ENCODE peak calls at places on chromosomes 1 and 21, in six cellular contexts. F, H, G, V, S and Y are unnamed samples.
A peak's percentile ranks its signal among the peaks of the same experiment; 100 is the strongest.

GRCh38 chr1:167127236-167127635 is 33.4 kb downstream of the STYXL2 start:
- DNase-seq in F (no peak), H (no peak), G (no peak), V (peak; percentile 62), S (no peak), Y (no peak)

GRCh38 chr1:219778793-219779369 is 149.5 kb downstream of the SLC30A10 start:
- DNase-seq in F (no peak), H (no peak), G (no peak), V (no peak), S (no peak), Y (no peak)

GRCh38 chr1:20343149-20343936 is 52.7 kb downstream of the VWA5B1 start:
- DNase-seq in F (peak; percentile 76), H (no peak), G (no peak), V (no peak), S (no peak), Y (peak; percentile 33)

GRCh38 chr1:205504311-205505075 is at the start of gene CDK18:
- DNase-seq in F (peak; percentile 80), H (peak; percentile 91), G (peak; percentile 86), V (no peak), S (no peak), Y (peak; percentile 77)

GRCh38 chr1:232617237-232617636 is 12.7 kb downstream of the SIPA1L2 start:
- DNase-seq in F (no peak), H (no peak), G (no peak), V (no peak), S (no peak), Y (no peak)

GRCh38 chr1:92934395-92935378 is 26.6 kb downstream of the DIPK1A start:
- DNase-seq in F (peak; percentile 44), H (peak; percentile 24), G (peak; percentile 15), V (no peak), S (no peak), Y (peak; percentile 79)

GRCh38 chr1:2124446-2125198 is 70.0 kb downstream of the FAAP20 start:
- DNase-seq in F (no peak), H (no peak), G (no peak), V (no peak), S (no peak), Y (peak; percentile 85)

GRCh38 chr1:11479375-11479979 is 522 bp downstream of the DISP3 start:
- DNase-seq in F (no peak), H (no peak), G (no peak), V (no peak), S (no peak), Y (no peak)

GRCh38 chr1:246638941-246639655 is 72.8 kb downstream of the CNST start:
- DNase-seq in F (no peak), H (no peak), G (no peak), V (no peak), S (no peak), Y (no peak)

GRCh38 chr1:160739098-160739511 is at the start of gene SLAMF7:
- DNase-seq in F (no peak), H (peak; percentile 42), G (no peak), V (no peak), S (peak; percentile 81), Y (no peak)

GRCh38 chr1:91024501-91025119 is 2.8 kb upstream of the ZNF644 start:
- DNase-seq in F (no peak), H (no peak), G (no peak), V (no peak), S (no peak), Y (no peak)

GRCh38 chr1:112722601-112723510 is 7.7 kb upstream of the PPM1J start:
- DNase-seq in F (no peak), H (no peak), G (no peak), V (no peak), S (no peak), Y (no peak)

GRCh38 chr1:149883598-149884247 is 15.6 kb upstream of the BOLA1 start:
- DNase-seq in F (no peak), H (no peak), G (no peak), V (no peak), S (no peak), Y (no peak)

GRCh38 chr21:18253252-18253651 is 8.6 kb downstream of the CHODL start:
- DNase-seq in F (no peak), H (no peak), G (no peak), V (no peak), S (no peak), Y (no peak)

GRCh38 chr1:16082283-16083038 is 9.0 kb upstream of the FAM131C start:
- DNase-seq in F (peak; percentile 78), H (peak; percentile 82), G (peak; percentile 52), V (no peak), S (no peak), Y (peak; percentile 71)

GRCh38 chr1:42952353-42953001 is 6.2 kb downstream of the SLC2A1 start:
- DNase-seq in F (no peak), H (peak; percentile 46), G (no peak), V (no peak), S (no peak), Y (no peak)

GRCh38 chr1:109740615-109741373 is at the start of gene GSTM3:
- DNase-seq in F (no peak), H (no peak), G (no peak), V (no peak), S (no peak), Y (no peak)

DNA sequence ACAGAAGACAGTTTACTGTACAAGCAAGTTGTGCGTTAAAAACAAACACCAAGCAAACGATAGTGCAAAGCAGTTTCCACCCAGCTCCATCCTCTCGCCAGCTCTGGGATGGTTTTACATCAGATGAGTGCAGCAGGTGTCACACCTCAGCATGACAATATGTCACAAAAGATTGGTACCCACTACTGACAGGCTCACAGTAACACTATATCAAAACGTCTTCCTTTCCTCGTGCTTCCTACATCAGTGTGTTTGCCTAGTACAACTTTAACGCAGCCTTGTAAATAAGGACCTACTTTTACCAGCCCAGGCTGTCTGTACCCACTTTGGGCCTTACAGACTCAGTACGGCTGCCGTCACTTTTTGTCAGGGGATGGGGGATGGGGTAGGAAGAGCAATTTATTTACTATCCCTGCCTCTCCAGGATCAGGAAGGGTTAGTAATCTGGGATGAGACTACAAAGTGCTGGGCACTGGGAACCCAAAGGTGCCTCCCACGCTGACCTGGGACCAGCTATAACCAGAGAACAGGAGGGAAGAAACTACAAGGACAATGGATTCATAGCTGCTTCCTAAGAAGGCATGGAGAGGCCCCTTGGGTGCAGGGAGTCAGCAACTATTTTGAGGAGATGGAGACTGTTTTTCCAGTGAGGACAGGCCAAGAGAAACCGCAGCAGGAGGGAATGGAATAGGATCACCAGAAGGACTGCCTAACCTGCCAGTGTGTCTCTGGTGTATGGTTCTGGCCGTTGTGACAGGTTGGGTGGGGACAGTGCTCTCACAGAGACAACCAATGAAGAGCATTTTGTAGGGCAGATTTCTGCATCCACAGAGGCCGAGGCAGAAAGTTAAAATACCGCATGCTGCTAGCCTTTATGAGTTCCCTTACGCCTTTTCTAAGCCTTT is 30.2 kb downstream of the RUNX3 start:
- DNase-seq in F (no peak), H (peak; percentile 4), G (no peak), V (no peak), S (no peak), Y (peak; percentile 24)
- TF ChIP-seq POLR2A in F (no peak), H (no peak), G (no peak), V (no peak), S (peak; percentile 77), Y (no peak)

GRCh38 chr1:147904726-147905125 is 2.1 kb downstream of the GJA8 start:
- DNase-seq in F (no peak), H (no peak), G (no peak), V (no peak), S (no peak), Y (no peak)
- H3K27ac ChIP-seq in F (no peak overlapping the region), H (no peak overlapping the region), G (no peak overlapping the region), V (no peak overlapping the region), S (no peak overlapping the region), Y (no peak overlapping the region)

GRCh38 chr1:50702395-50702794 is 257.7 kb downstream of the FAF1 start:
- DNase-seq in F (no peak), H (no peak), G (no peak), V (no peak), S (no peak), Y (no peak)
- H3K4me1 ChIP-seq in F (no peaks in the 10 kb centered on the region), H (peaks cover 7% of the 10 kb centered on the region), G (no peaks in the 10 kb centered on the region), V (peaks cover 19% of the 10 kb centered on the region), S (no peaks in the 10 kb centered on the region), Y (peaks cover 6% of the 10 kb centered on the region)

GRCh38 chr21:41509206-41509496 is 1.2 kb upstream of the TMPRSS2 start:
- DNase-seq in F (no peak), H (no peak), G (no peak), V (no peak), S (no peak), Y (no peak)

GRCh38 chr21:41508415-41509205 is 652 bp upstream of the TMPRSS2 start:
- DNase-seq in F (no peak), H (no peak), G (no peak), V (no peak), S (no peak), Y (no peak)

GRCh38 chr21:41506005-41506404 is 2.0 kb downstream of the TMPRSS2 start:
- DNase-seq in F (no peak), H (no peak), G (no peak), V (no peak), S (no peak), Y (no peak)

GRCh38 chr21:41506526-41507520 is 1.1 kb downstream of the TMPRSS2 start:
- DNase-seq in F (no peak), H (peak; percentile 56), G (no peak), V (no peak), S (no peak), Y (no peak)

GRCh38 chr21:41507521-41508414 is at the start of gene TMPRSS2:
- DNase-seq in F (no peak), H (peak; percentile 90), G (peak; percentile 83), V (no peak), S (no peak), Y (no peak)
- TF ChIP-seq POLR2A in F (no peak), H (peak; percentile 88), G (peak; percentile 73), V (no peak), S (no peak), Y (no peak)

DNA sequence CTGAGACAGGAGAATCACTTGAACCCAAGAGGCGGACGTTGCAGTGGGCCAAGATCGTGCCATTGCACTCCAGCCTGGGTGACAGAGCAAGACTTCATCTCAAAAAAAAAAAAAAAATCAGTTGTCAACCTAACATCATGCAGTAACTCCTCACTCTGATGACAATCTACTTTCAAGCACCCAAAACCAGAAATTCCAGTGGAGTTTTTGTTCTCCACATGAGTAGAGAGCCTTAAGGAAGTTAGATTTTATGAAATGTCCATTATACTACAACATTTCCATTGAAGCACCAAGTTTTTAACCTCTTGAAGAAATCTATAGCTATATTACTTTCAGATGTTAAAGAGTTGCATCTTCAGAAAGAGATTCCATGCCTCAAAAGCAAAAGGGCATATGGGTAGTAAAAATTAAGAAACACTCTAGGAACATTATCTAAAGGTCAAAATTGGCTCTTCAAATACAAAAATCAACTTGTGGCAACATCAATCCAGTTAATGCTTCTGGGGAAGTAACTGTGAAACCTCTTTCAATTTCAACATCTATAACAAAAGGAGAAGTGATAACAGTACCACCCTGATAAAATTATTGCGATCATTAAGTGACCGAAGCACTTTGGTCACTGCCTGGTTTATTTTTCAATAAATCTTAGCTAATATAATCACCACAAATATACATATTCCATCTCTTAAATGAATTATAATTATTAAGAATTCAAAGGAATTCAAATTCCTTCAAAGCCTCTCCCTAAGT is 7.7 kb downstream of the LPGAT1 start:
- DNase-seq in F (no peak), H (no peak), G (no peak), V (no peak), S (no peak), Y (no peak)
- H3K27ac ChIP-seq in F (no peak overlapping the region), H (no peak overlapping the region), G (no peak overlapping the region), V (no peak overlapping the region), S (no peak overlapping the region), Y (no peak overlapping the region)

DNA sequence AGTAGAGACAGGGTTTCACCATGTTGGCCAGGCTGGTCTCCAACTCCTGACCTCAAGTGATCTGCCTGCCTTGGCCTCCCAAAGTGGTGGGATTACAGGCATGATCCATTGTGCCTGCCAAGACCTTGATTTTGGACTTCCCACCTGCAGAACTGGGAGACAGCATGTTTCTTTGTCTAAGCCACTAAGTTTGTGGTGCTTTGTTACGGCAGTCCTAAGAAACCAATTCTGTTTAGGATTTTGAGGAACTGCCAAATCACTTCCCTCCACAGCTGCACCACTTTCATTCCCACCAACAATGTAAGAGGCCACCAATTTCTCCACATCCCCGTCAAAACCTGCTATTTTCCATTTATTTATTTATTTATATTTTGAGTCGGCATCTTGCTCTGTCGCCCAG is 46.1 kb downstream of the CHAF1B start:
- DNase-seq in F (no peak), H (no peak), G (no peak), V (no peak), S (no peak), Y (no peak)
- H3K4me1 ChIP-seq in F (peaks cover 14% of the 10 kb centered on the region), H (peaks cover 4% of the 10 kb centered on the region), G (no peaks in the 10 kb centered on the region), V (peaks cover 17% of the 10 kb centered on the region), S (no peaks in the 10 kb centered on the region), Y (peaks cover 18% of the 10 kb centered on the region)